ENCODE peak calls at places on chromosomes 5 and 9, in eight cellular contexts. Q is upper lobe of right lung; X is mesenchymal stem cell; E is GM23248; K is effector memory CD4-positive, alpha-beta T cell; G is CD8-positive, alpha-beta memory T cell; M is left ventricle myocardium inferior; A is adipocyte. H is an unnamed sample.
A peak's percentile ranks its signal among the peaks of the same experiment; 100 is the strongest.

GRCh38 chr5:119578937-119579336 is 50.4 kb upstream of the FAM170A start:
- DNase-seq in Q (no peak), K (no peak), M (no peak), A (no peak), X (peak; percentile 18), E (peak; percentile 42), G (no peak), H (no peak)

GRCh38 chr9:76610009-76610352 is 151.0 kb downstream of the GCNT1 start:
- DNase-seq in G (no peak), E (peak; percentile 84), K (no peak), Q (peak; percentile 67), M (peak; percentile 81), A (peak; percentile 85), X (peak; percentile 55), H (no peak)

GRCh38 chr5:107542428-107542827 is 128.3 kb downstream of the EFNA5 start:
- DNase-seq in X (peak; percentile 72), A (peak; percentile 83), Q (peak; percentile 82), K (no peak), M (peak; percentile 55), G (no peak), E (peak; percentile 76), H (peak; percentile 67)

GRCh38 chr5:163696270-163696887 is 191.0 kb downstream of the MAT2B start:
- DNase-seq in X (peak; percentile 79), K (no peak), E (peak; percentile 82), Q (no peak), G (peak; percentile 1), M (no peak), A (peak; percentile 83), H (no peak)

GRCh38 chr5:120683580-120683979 is 219.5 kb downstream of the PRR16 start:
- DNase-seq in K (no peak), Q (no peak), M (no peak), X (peak; percentile 42), E (peak; percentile 11), G (no peak), A (no peak), H (no peak)

GRCh38 chr5:79491690-79492317 is 22.1 kb downstream of the HOMER1 start:
- DNase-seq in M (no peak), G (no peak), K (no peak), A (no peak), X (no peak), E (no peak), Q (no peak), H (no peak)

GRCh38 chr5:40570408-40571129 is 109.1 kb upstream of the PTGER4 start:
- DNase-seq in A (peak; percentile 62), Q (no peak), M (no peak), X (peak; percentile 75), G (no peak), K (no peak), E (peak; percentile 85), H (no peak)

GRCh38 chr9:101706929-101707328 is 31.5 kb downstream of the GRIN3A start:
- DNase-seq in M (no peak), G (no peak), A (no peak), Q (no peak), X (no peak), K (no peak), E (no peak), H (no peak)

GRCh38 chr9:621199-621860 is 220.2 kb upstream of the DMRT1 start:
- DNase-seq in Q (no peak), X (no peak), M (no peak), E (peak; percentile 27), K (no peak), G (no peak), A (no peak), H (no peak)

GRCh38 chr5:119161430-119161829 is 90.5 kb downstream of the DMXL1 start:
- DNase-seq in Q (no peak), E (no peak), X (no peak), K (no peak), G (no peak), M (no peak), A (no peak), H (no peak)

GRCh38 chr9:78046120-78046519 is 14.5 kb upstream of the GNAQ start:
- DNase-seq in X (no peak), A (no peak), M (no peak), K (no peak), Q (no peak), G (no peak), E (no peak), H (no peak)

DNA sequence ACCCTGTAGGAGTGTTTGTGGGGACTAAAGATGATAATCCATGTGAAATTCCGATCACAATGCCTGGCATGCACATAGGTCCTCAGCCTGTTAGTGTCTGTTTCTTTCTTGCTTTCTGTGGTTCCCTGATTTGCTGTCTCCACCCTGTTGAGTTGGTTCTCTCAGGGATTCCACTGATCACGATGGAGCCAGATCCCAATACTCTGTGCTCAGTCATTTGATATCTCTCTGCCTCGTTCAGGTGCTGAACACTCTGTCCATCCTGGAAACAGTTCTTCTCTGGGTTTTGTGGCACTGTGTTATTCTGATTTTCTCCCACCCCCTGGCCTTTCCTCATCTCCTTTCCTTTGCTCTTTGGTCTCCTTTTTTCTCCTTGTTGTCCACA is 60.8 kb downstream of the ARHGAP26 start:
- DNase-seq in A (no peak), Q (no peak), E (no peak), K (no peak), X (no peak), M (no peak), G (no peak), H (no peak)
- H3K4me1 ChIP-seq in A (peaks cover 41% of the 10 kb centered on the region), Q (peaks cover 32% of the 10 kb centered on the region), E (peaks cover 46% of the 10 kb centered on the region), K (peaks cover 7% of the 10 kb centered on the region), X (peaks cover 16% of the 10 kb centered on the region), M (peaks cover 66% of the 10 kb centered on the region), G (peaks cover 20% of the 10 kb centered on the region), H (peaks cover 47% of the 10 kb centered on the region)

DNA sequence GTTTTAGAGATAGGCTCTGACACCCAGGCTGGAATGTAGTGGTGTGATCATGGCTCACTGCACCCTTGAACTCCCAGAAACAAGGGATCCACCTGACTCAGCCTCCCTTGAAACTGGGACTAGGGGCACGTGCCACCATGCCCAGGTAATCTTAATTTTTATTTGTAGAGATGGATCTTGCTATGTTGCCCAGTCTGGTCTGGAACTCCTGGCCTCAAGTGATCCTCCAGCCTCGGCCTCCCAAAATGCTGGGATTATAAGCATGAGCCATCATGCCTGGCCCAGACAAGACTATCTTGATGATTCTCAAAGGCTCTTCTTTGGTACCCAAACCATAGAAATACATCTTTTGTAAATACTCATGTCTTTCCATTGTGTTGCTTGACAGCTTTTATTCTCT is 10.8 kb downstream of the OSMR start:
- DNase-seq in Q (no peak), E (no peak), M (no peak), X (no peak), G (no peak), A (no peak), K (no peak), H (no peak)
- H3K4me3 ChIP-seq in Q (no peak overlapping the region), E (no peak overlapping the region), M (no peak overlapping the region), X (no peak overlapping the region), G (no peak overlapping the region), A (no peak overlapping the region), K (no peak overlapping the region), H (no peak overlapping the region)

GRCh38 chr5:142544946-142545652 is 140.8 kb downstream of the FGF1 start:
- DNase-seq in Q (no peak), G (no peak), X (peak; percentile 74), K (no peak), E (peak; percentile 42), A (peak; percentile 36), M (no peak), H (no peak)
- H3K4me1 ChIP-seq in Q (peaks cover 23% of the 10 kb centered on the region), G (no peaks in the 10 kb centered on the region), X (peaks cover 6% of the 10 kb centered on the region), K (no peaks in the 10 kb centered on the region), E (peaks cover 57% of the 10 kb centered on the region), A (peaks cover 66% of the 10 kb centered on the region), M (peaks cover 75% of the 10 kb centered on the region), H (no peaks in the 10 kb centered on the region)

DNA sequence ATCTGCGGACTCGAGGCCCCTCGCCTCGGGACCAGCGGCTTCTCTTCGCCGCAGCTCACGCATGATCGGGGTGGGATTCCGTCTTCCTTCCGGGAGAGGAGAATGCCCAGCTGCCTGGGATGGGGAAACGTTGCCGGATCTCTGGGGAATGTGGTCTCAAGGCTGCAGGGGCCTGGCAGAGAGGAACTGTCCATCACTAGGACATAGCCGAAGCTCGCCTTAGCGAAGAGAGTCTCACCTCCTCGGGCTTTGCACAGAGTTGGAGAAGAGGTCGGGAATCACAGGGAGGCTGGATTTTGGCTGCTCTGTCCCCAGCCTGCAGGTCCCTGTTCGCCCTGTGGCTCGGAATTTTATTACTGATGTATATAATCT is 1.4 kb downstream of the RAI14 start:
- DNase-seq in K (no peak), A (peak; percentile 75), X (peak; percentile 72), Q (no peak), G (no peak), E (peak; percentile 71), M (no peak), H (no peak)
- H3K4me3 ChIP-seq in K (peak overlapping the region; percentile 86), A (peak overlapping the region; percentile 84), X (peak overlapping the region; percentile 92), Q (peak overlapping the region; percentile 81), G (peak overlapping the region; percentile 1), E (peak overlapping the region; percentile 87), M (peak overlapping the region; percentile 84), H (peak overlapping the region; percentile 86)

DNA sequence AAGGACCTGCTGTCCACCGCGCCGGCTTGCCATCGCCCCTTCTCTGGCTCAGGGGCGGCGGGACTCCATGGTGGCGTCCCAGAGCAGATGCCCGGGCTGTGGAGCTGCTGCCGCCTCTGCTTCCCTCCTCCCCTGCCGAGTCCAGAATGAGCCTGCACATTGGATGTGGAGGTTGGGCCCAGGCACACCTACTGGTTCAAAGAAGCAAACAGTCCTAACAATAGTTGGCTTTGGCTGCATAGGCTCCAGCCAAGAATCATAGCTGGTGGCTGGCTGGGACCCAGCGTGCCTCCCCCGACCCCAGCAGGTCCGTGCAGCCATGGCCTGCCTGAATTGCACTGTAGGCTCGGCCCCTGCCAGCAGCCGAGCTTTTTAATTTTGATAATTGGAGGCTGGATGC is 25.8 kb downstream of the ADAMTSL2 start:
- DNase-seq in K (no peak), E (no peak), M (peak; percentile 54), Q (no peak), X (no peak), A (no peak), G (no peak), H (no peak)
- H3K4me1 ChIP-seq in K (no peaks in the 10 kb centered on the region), E (peaks cover 10% of the 10 kb centered on the region), M (peaks cover 59% of the 10 kb centered on the region), Q (peaks cover 34% of the 10 kb centered on the region), X (peaks cover 15% of the 10 kb centered on the region), A (peaks cover 19% of the 10 kb centered on the region), G (no peaks in the 10 kb centered on the region), H (peaks cover 42% of the 10 kb centered on the region)

DNA sequence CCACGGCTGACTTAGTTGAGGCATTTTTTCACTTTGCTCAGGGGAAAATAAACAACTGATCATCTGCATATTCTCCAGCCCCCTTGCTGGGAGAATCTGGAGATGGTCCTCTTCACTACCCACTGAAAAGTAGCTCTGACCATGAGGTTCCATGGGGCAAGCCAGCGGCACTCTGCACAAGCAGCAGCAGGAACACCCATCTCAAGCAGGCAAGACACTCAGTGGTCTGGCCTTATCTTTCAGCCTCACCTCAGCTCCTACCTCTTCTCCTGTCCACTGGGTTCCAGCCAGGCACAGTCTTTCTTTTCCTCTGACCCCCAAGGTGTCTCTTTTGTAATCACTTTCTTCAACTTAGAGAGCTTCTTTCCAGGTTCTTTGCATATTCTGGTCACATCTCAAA is 280.8 kb upstream of the GRIA1 start:
- DNase-seq in A (no peak), G (no peak), Q (no peak), X (no peak), M (no peak), K (no peak), E (no peak), H (no peak)
- H3K4me3 ChIP-seq in A (no peak overlapping the region), G (no peak overlapping the region), Q (no peak overlapping the region), X (no peak overlapping the region), M (no peak overlapping the region), K (no peak overlapping the region), E (no peak overlapping the region), H (no peak overlapping the region)

GRCh38 chr9:130897848-130898551 is 1.4 kb upstream of the QRFP start:
- DNase-seq in X (no peak), K (no peak), Q (peak; percentile 60), A (no peak), M (no peak), E (no peak), G (no peak), H (no peak)
- H3K4me1 ChIP-seq in X (peaks cover 18% of the 10 kb centered on the region), K (no peaks in the 10 kb centered on the region), Q (no peaks in the 10 kb centered on the region), A (peaks cover 10% of the 10 kb centered on the region), M (peaks cover 40% of the 10 kb centered on the region), E (no peaks in the 10 kb centered on the region), G (no peaks in the 10 kb centered on the region), H (no peaks in the 10 kb centered on the region)

GRCh38 chr9:109640232-109641078 is 139.5 kb upstream of the PALM2AKAP2 start:
- DNase-seq in G (no peak), M (peak; percentile 59), Q (peak; percentile 68), A (peak; percentile 72), E (peak; percentile 68), K (no peak), X (peak; percentile 16), H (peak; percentile 84)
- H3K4me3 ChIP-seq in G (no peak overlapping the region), M (peak overlapping the region; percentile 73), Q (peak overlapping the region; percentile 40), A (peak overlapping the region; percentile 80), E (peak overlapping the region; percentile 69), K (no peak overlapping the region), X (peak overlapping the region; percentile 50), H (peak overlapping the region; percentile 18)